ENCODE peak calls at places on chromosome 13, in seven cellular contexts. One of them, this sample, is unnamed.

GRCh38 chr13:98585398-98585754 is 8.5 kb upstream of the STK24 start:
- DNase-seq in HCT116: no peak
- DNase-seq in K562: no peak
- DNase-seq in GM23338: no peak
- DNase-seq in A549: no peak
- DNase-seq in HL-60: no peak
- DNase-seq in SK-N-SH: no peak
- DNase-seq in this sample: no peak

GRCh38 chr13:75258159-75258782 is 223.7 kb downstream of the TBC1D4 start:
- DNase-seq in HCT116: peak
- DNase-seq in K562: peak
- DNase-seq in GM23338: peak
- DNase-seq in A549: peak
- DNase-seq in HL-60: no peak
- DNase-seq in SK-N-SH: peak
- DNase-seq in this sample: peak

GRCh38 chr13:62879071-62879470 is 1463.4 kb upstream of the PCDH20 start:
- DNase-seq in HCT116: no peak
- DNase-seq in K562: no peak
- DNase-seq in GM23338: no peak
- DNase-seq in A549: no peak
- DNase-seq in HL-60: no peak
- DNase-seq in SK-N-SH: no peak
- DNase-seq in this sample: no peak

GRCh38 chr13:33119886-33120543 is 103.8 kb downstream of the KL start:
- DNase-seq in HCT116: peak
- DNase-seq in K562: no peak
- DNase-seq in GM23338: no peak
- DNase-seq in A549: peak
- DNase-seq in HL-60: peak
- DNase-seq in SK-N-SH: peak
- DNase-seq in this sample: no peak

GRCh38 chr13:99689955-99690354 is 188.7 kb downstream of the TM9SF2 start:
- DNase-seq in HCT116: no peak
- DNase-seq in K562: no peak
- DNase-seq in GM23338: peak
- DNase-seq in A549: no peak
- DNase-seq in HL-60: no peak
- DNase-seq in SK-N-SH: no peak
- DNase-seq in this sample: no peak

GRCh38 chr13:28324181-28324789 is 170.6 kb downstream of the FLT1 start:
- DNase-seq in HCT116: peak
- DNase-seq in K562: peak
- DNase-seq in GM23338: peak
- DNase-seq in A549: peak
- DNase-seq in HL-60: peak
- DNase-seq in SK-N-SH: peak
- DNase-seq in this sample: peak

GRCh38 chr13:22931576-22931975 is 249.2 kb upstream of the SGCG start:
- DNase-seq in HCT116: no peak
- DNase-seq in K562: no peak
- DNase-seq in GM23338: no peak
- DNase-seq in A549: no peak
- DNase-seq in HL-60: no peak
- DNase-seq in SK-N-SH: no peak
- DNase-seq in this sample: no peak

GRCh38 chr13:28889317-28889716 is 69.2 kb downstream of the MTUS2 start:
- DNase-seq in HCT116: no peak
- DNase-seq in K562: no peak
- DNase-seq in GM23338: no peak
- DNase-seq in A549: no peak
- DNase-seq in HL-60: no peak
- DNase-seq in SK-N-SH: no peak
- DNase-seq in this sample: no peak

GRCh38 chr13:28049880-28050871 is 50.2 kb downstream of the FLT3 start:
- DNase-seq in HCT116: no peak
- DNase-seq in K562: no peak
- DNase-seq in GM23338: peak
- DNase-seq in A549: no peak
- DNase-seq in HL-60: no peak
- DNase-seq in SK-N-SH: no peak
- DNase-seq in this sample: no peak

GRCh38 chr13:94114166-94114565 is 365.3 kb downstream of the DCT start:
- DNase-seq in HCT116: no peak
- DNase-seq in K562: no peak
- DNase-seq in GM23338: no peak
- DNase-seq in A549: no peak
- DNase-seq in HL-60: no peak
- DNase-seq in SK-N-SH: no peak
- DNase-seq in this sample: no peak

GRCh38 chr13:23965346-23965745 is 68.0 kb upstream of the C1QTNF9B start:
- DNase-seq in HCT116: no peak
- DNase-seq in K562: no peak
- DNase-seq in GM23338: no peak
- DNase-seq in A549: no peak
- DNase-seq in HL-60: no peak
- DNase-seq in SK-N-SH: no peak
- DNase-seq in this sample: no peak

GRCh38 chr13:23321534-23322241 is 111.8 kb downstream of the SACS start:
- DNase-seq in HCT116: peak
- DNase-seq in K562: no peak
- DNase-seq in GM23338: no peak
- DNase-seq in A549: peak
- DNase-seq in HL-60: no peak
- DNase-seq in SK-N-SH: no peak
- DNase-seq in this sample: peak

GRCh38 chr13:43054803-43055802 is 31.7 kb downstream of the DNAJC15 start:
- DNase-seq in HCT116: no peak
- DNase-seq in K562: no peak
- DNase-seq in GM23338: peak
- DNase-seq in A549: peak
- DNase-seq in HL-60: no peak
- DNase-seq in SK-N-SH: no peak
- DNase-seq in this sample: no peak

GRCh38 chr13:95298971-95299627 is 2.2 kb downstream of the ABCC4 start:
- DNase-seq in HCT116: peak
- DNase-seq in K562: no peak
- DNase-seq in GM23338: no peak
- DNase-seq in A549: peak
- DNase-seq in HL-60: no peak
- DNase-seq in SK-N-SH: no peak
- DNase-seq in this sample: no peak

GRCh38 chr13:20185657-20186056 is 7.1 kb downstream of the GJB2 start:
- DNase-seq in HCT116: no peak
- DNase-seq in K562: no peak
- DNase-seq in GM23338: no peak
- DNase-seq in A549: no peak
- DNase-seq in HL-60: no peak
- DNase-seq in SK-N-SH: no peak
- DNase-seq in this sample: no peak
- TF ChIP-seq REST in HCT116: no peak
- TF ChIP-seq REST in K562: no peak
- TF ChIP-seq REST in GM23338: no peak
- TF ChIP-seq REST in A549: no peak
- TF ChIP-seq REST in HL-60: no peak
- TF ChIP-seq REST in SK-N-SH: no peak
- TF ChIP-seq REST in this sample: no peak

DNA sequence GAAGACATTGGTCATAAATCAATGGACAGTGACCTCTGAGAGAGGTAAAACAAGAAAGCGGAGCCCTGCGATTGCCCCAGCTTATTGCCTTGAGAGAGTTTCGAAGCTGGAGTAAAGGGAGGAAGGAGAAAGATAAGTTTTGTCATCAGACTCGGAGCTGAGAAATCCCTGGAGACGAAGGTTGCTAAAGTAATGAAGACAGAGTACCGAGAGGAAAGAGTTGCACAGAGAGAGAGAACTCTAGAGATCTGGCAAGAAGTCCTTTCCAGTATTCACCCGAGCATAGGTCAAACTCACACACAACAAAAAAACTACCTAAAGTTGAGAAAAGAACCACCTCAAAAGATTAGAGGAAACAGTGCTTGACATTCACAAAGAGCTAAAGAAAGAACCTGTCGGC is 472.0 kb downstream of the DACH1 start:
- DNase-seq in HCT116: no peak
- DNase-seq in K562: no peak
- DNase-seq in GM23338: no peak
- DNase-seq in A549: no peak
- DNase-seq in HL-60: no peak
- DNase-seq in SK-N-SH: no peak
- DNase-seq in this sample: no peak
- H3K27ac ChIP-seq in HCT116: no peak
- H3K27ac ChIP-seq in K562: no peak
- H3K27ac ChIP-seq in GM23338: no peak
- H3K27ac ChIP-seq in A549: no peak
- H3K27ac ChIP-seq in HL-60: no peak
- H3K27ac ChIP-seq in SK-N-SH: no peak
- H3K27ac ChIP-seq in this sample: no peak

GRCh38 chr13:105928048-105928447 is 607.4 kb downstream of the EFNB2 start:
- DNase-seq in HCT116: no peak
- DNase-seq in K562: no peak
- DNase-seq in GM23338: no peak
- DNase-seq in A549: no peak
- DNase-seq in HL-60: no peak
- DNase-seq in SK-N-SH: no peak
- DNase-seq in this sample: no peak

GRCh38 chr13:105929486-105929885 is 606.0 kb downstream of the EFNB2 start:
- DNase-seq in HCT116: no peak
- DNase-seq in K562: no peak
- DNase-seq in GM23338: no peak
- DNase-seq in A549: no peak
- DNase-seq in HL-60: no peak
- DNase-seq in SK-N-SH: no peak
- DNase-seq in this sample: no peak

GRCh38 chr13:105928901-105929300 is 606.6 kb downstream of the EFNB2 start:
- DNase-seq in HCT116: no peak
- DNase-seq in K562: no peak
- DNase-seq in GM23338: no peak
- DNase-seq in A549: no peak
- DNase-seq in HL-60: no peak
- DNase-seq in SK-N-SH: no peak
- DNase-seq in this sample: no peak

GRCh38 chr13:105921711-105922110 is 613.8 kb downstream of the EFNB2 start:
- DNase-seq in HCT116: no peak
- DNase-seq in K562: no peak
- DNase-seq in GM23338: no peak
- DNase-seq in A549: no peak
- DNase-seq in HL-60: no peak
- DNase-seq in SK-N-SH: no peak
- DNase-seq in this sample: no peak

DNA sequence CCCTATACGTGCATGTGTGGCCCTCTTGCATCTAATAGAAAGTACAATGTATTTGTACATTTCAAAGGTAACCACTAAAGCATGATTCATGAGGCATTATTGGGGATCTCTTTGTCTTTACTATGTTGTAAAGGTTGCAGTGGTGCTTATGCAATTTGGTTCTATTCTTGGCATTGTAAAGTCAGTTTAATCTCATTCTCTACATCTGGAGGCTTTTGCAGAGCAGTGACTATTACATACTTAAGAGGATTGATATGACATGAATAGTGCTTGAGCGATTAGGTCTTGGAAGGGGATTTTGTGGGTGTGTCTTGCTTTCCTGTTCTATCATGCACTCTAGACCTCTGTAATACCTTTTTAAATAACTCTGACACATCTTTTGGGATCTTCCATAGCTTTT is 610.0 kb downstream of the EFNB2 start:
- DNase-seq in HCT116: no peak
- DNase-seq in K562: no peak
- DNase-seq in GM23338: no peak
- DNase-seq in A549: peak
- DNase-seq in HL-60: no peak
- DNase-seq in SK-N-SH: no peak
- DNase-seq in this sample: no peak
- TF ChIP-seq REST in HCT116: no peak
- TF ChIP-seq REST in K562: no peak
- TF ChIP-seq REST in GM23338: no peak
- TF ChIP-seq REST in A549: no peak
- TF ChIP-seq REST in HL-60: no peak
- TF ChIP-seq REST in SK-N-SH: no peak
- TF ChIP-seq REST in this sample: no peak

DNA sequence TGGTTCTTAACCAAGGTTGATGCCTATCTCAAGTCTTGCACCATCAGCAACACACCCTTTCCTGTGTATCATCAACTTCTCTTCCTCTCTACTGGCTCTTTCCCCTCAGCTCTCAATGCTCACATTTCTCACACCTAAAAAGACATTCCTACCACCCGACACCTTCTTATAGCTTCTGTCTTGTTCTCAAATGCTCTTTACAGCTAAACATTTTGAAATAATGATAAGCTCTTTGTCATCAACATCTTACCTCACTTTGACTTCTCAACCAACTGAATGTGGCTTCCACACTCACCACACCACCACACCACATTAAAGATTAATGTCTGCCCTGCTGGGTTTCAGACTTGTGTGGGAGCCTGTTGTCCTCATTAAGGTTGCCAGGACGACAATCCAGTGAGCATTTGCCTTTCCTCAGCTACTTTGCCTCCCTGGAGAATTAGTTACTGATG is 67.8 kb downstream of the RXFP2 start:
- DNase-seq in HCT116: no peak
- DNase-seq in K562: no peak
- DNase-seq in GM23338: no peak
- DNase-seq in A549: no peak
- DNase-seq in HL-60: peak
- DNase-seq in SK-N-SH: no peak
- DNase-seq in this sample: no peak
- H3K27ac ChIP-seq in HCT116: no peak
- H3K27ac ChIP-seq in K562: no peak
- H3K27ac ChIP-seq in GM23338: no peak
- H3K27ac ChIP-seq in A549: no peak
- H3K27ac ChIP-seq in HL-60: peak
- H3K27ac ChIP-seq in SK-N-SH: no peak
- H3K27ac ChIP-seq in this sample: no peak

DNA sequence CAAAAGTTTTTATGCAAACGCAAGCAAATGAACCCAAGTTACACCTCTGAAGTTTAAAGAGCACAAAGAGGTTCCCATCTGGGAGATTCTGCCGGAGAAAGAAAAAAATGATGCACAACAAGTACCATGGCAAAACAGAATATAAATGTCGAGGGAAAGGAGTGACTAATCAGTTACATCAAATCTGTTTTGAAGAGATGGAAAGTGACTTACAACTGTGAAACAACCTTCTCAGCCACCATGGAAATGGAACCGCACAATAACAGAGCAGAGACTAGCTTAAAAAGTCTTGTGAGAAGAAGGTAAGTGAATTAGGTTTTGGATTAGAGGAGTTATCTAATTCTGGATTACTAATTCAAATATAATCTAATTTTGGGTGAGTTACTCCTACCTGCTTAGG is 2.4 kb downstream of the HSPH1 start:
- DNase-seq in HCT116: no peak
- DNase-seq in K562: no peak
- DNase-seq in GM23338: no peak
- DNase-seq in A549: no peak
- DNase-seq in HL-60: no peak
- DNase-seq in SK-N-SH: no peak
- DNase-seq in this sample: no peak
- TF ChIP-seq REST in HCT116: no peak
- TF ChIP-seq REST in K562: no peak
- TF ChIP-seq REST in GM23338: no peak
- TF ChIP-seq REST in A549: no peak
- TF ChIP-seq REST in HL-60: no peak
- TF ChIP-seq REST in SK-N-SH: no peak
- TF ChIP-seq REST in this sample: no peak